ENCODE peak calls at places on chromosomes 13 and 19, in six cellular contexts. One of them, this sample, is unnamed.

GRCh38 chr13:76836311-76836710 is 49.9 kb downstream of the KCTD12 start:
- DNase-seq in ascending aorta: no peak
- DNase-seq in neural progenitor cell: no peak
- DNase-seq in pancreas: no peak
- DNase-seq in cardiac muscle cell: no peak
- DNase-seq in fibroblast of lung: peak
- DNase-seq in this sample: no peak

GRCh38 chr19:41997851-41998229 is 3.8 kb upstream of the ATP1A3 start:
- DNase-seq in cardiac muscle cell: no peak
- DNase-seq in ascending aorta: no peak
- DNase-seq in pancreas: no peak
- DNase-seq in neural progenitor cell: no peak
- DNase-seq in fibroblast of lung: no peak
- DNase-seq in this sample: no peak

GRCh38 chr19:55447421-55448174 is 4.5 kb upstream of the SHISA7 start:
- DNase-seq in ascending aorta: no peak
- DNase-seq in neural progenitor cell: peak
- DNase-seq in fibroblast of lung: peak
- DNase-seq in cardiac muscle cell: no peak
- DNase-seq in pancreas: peak
- DNase-seq in this sample: peak

GRCh38 chr19:42942187-42942789 is 5.3 kb upstream of the PSG7 start:
- DNase-seq in fibroblast of lung: peak
- DNase-seq in pancreas: no peak
- DNase-seq in ascending aorta: no peak
- DNase-seq in cardiac muscle cell: no peak
- DNase-seq in neural progenitor cell: no peak
- DNase-seq in this sample: no peak

GRCh38 chr19:28430214-28430613 is 782.7 kb downstream of the UQCRFS1 start:
- DNase-seq in pancreas: no peak
- DNase-seq in neural progenitor cell: no peak
- DNase-seq in ascending aorta: no peak
- DNase-seq in fibroblast of lung: no peak
- DNase-seq in cardiac muscle cell: no peak
- DNase-seq in this sample: no peak

GRCh38 chr13:59584902-59585670 is 578.6 kb downstream of the DIAPH3 start:
- DNase-seq in fibroblast of lung: no peak
- DNase-seq in cardiac muscle cell: no peak
- DNase-seq in pancreas: no peak
- DNase-seq in ascending aorta: no peak
- DNase-seq in neural progenitor cell: no peak
- DNase-seq in this sample: no peak

GRCh38 chr13:25943666-25944065 is 108.2 kb downstream of the SHISA2 start:
- DNase-seq in ascending aorta: no peak
- DNase-seq in fibroblast of lung: peak
- DNase-seq in cardiac muscle cell: no peak
- DNase-seq in neural progenitor cell: no peak
- DNase-seq in pancreas: no peak
- DNase-seq in this sample: no peak

GRCh38 chr19:29143183-29143582 is 69.8 kb downstream of the UQCRFS1 start:
- DNase-seq in neural progenitor cell: no peak
- DNase-seq in cardiac muscle cell: no peak
- DNase-seq in ascending aorta: no peak
- DNase-seq in fibroblast of lung: no peak
- DNase-seq in pancreas: no peak
- DNase-seq in this sample: no peak

GRCh38 chr13:20779405-20779804 is 5.6 kb upstream of the EEF1AKMT1 start:
- DNase-seq in cardiac muscle cell: no peak
- DNase-seq in neural progenitor cell: peak
- DNase-seq in pancreas: no peak
- DNase-seq in fibroblast of lung: no peak
- DNase-seq in ascending aorta: no peak
- DNase-seq in this sample: no peak

GRCh38 chr13:107554355-107554905 is 660.9 kb downstream of the LIG4 start:
- DNase-seq in neural progenitor cell: no peak
- DNase-seq in cardiac muscle cell: no peak
- DNase-seq in pancreas: no peak
- DNase-seq in fibroblast of lung: no peak
- DNase-seq in ascending aorta: no peak
- DNase-seq in this sample: no peak

GRCh38 chr13:40597735-40598365 is 68.6 kb downstream of the FOXO1 start:
- DNase-seq in fibroblast of lung: no peak
- DNase-seq in pancreas: no peak
- DNase-seq in neural progenitor cell: peak
- DNase-seq in cardiac muscle cell: peak
- DNase-seq in ascending aorta: no peak
- DNase-seq in this sample: no peak

GRCh38 chr13:24043590-24044350 is 116.8 kb upstream of the SPATA13 start:
- DNase-seq in neural progenitor cell: no peak
- DNase-seq in ascending aorta: no peak
- DNase-seq in cardiac muscle cell: no peak
- DNase-seq in pancreas: no peak
- DNase-seq in fibroblast of lung: no peak
- DNase-seq in this sample: no peak

GRCh38 chr13:98297043-98297442 is 120.0 kb upstream of the RNF113B start:
- DNase-seq in cardiac muscle cell: no peak
- DNase-seq in neural progenitor cell: no peak
- DNase-seq in pancreas: no peak
- DNase-seq in fibroblast of lung: no peak
- DNase-seq in ascending aorta: no peak
- DNase-seq in this sample: no peak

GRCh38 chr13:112229445-112229844 is 146.7 kb upstream of the SPACA7 start:
- DNase-seq in fibroblast of lung: no peak
- DNase-seq in cardiac muscle cell: no peak
- DNase-seq in pancreas: no peak
- DNase-seq in ascending aorta: no peak
- DNase-seq in neural progenitor cell: no peak
- DNase-seq in this sample: no peak

GRCh38 chr19:12126707-12127106 is 13.4 kb downstream of the ZNF20 start:
- DNase-seq in ascending aorta: no peak
- DNase-seq in fibroblast of lung: no peak
- DNase-seq in neural progenitor cell: peak
- DNase-seq in cardiac muscle cell: peak
- DNase-seq in pancreas: no peak
- DNase-seq in this sample: no peak

GRCh38 chr19:35292421-35292820 is 460 bp downstream of the MAG start:
- DNase-seq in pancreas: no peak
- DNase-seq in neural progenitor cell: no peak
- DNase-seq in ascending aorta: no peak
- DNase-seq in cardiac muscle cell: no peak
- DNase-seq in fibroblast of lung: no peak
- DNase-seq in this sample: no peak

GRCh38 chr13:65378943-65379519 is 1851.1 kb downstream of the PCDH9 start:
- DNase-seq in neural progenitor cell: peak
- DNase-seq in pancreas: no peak
- DNase-seq in fibroblast of lung: peak
- DNase-seq in ascending aorta: no peak
- DNase-seq in cardiac muscle cell: no peak
- DNase-seq in this sample: no peak

GRCh38 chr13:73754727-73755292 is 379.4 kb downstream of the KLF12 start:
- DNase-seq in ascending aorta: no peak
- DNase-seq in neural progenitor cell: peak
- DNase-seq in fibroblast of lung: peak
- DNase-seq in cardiac muscle cell: peak
- DNase-seq in pancreas: no peak
- DNase-seq in this sample: no peak

GRCh38 chr19:4401482-4402170 is 814 bp upstream of the CHAF1A start:
- DNase-seq in neural progenitor cell: no peak
- DNase-seq in cardiac muscle cell: no peak
- DNase-seq in ascending aorta: no peak
- DNase-seq in fibroblast of lung: no peak
- DNase-seq in pancreas: no peak
- DNase-seq in this sample: no peak

GRCh38 chr13:113663934-113664333 is 3.1 kb upstream of the GRK1 start:
- DNase-seq in cardiac muscle cell: no peak
- DNase-seq in fibroblast of lung: peak
- DNase-seq in pancreas: no peak
- DNase-seq in ascending aorta: no peak
- DNase-seq in neural progenitor cell: no peak
- DNase-seq in this sample: no peak

GRCh38 chr19:38362076-38362945 is 12.1 kb upstream of the PSMD8 start:
- DNase-seq in ascending aorta: peak
- DNase-seq in fibroblast of lung: peak
- DNase-seq in pancreas: peak
- DNase-seq in cardiac muscle cell: peak
- DNase-seq in neural progenitor cell: peak
- DNase-seq in this sample: peak

GRCh38 chr13:35976126-35976525 is 155.1 kb downstream of the DCLK1 start:
- DNase-seq in cardiac muscle cell: no peak
- DNase-seq in pancreas: no peak
- DNase-seq in ascending aorta: no peak
- DNase-seq in neural progenitor cell: no peak
- DNase-seq in fibroblast of lung: no peak
- DNase-seq in this sample: no peak

GRCh38 chr13:29359181-29359580 is 236.3 kb downstream of the SLC7A1 start:
- DNase-seq in cardiac muscle cell: no peak
- DNase-seq in pancreas: no peak
- DNase-seq in fibroblast of lung: no peak
- DNase-seq in neural progenitor cell: no peak
- DNase-seq in ascending aorta: no peak
- DNase-seq in this sample: no peak

GRCh38 chr13:28204043-28204442 is 65.7 kb downstream of the PAN3 start:
- DNase-seq in neural progenitor cell: no peak
- DNase-seq in ascending aorta: no peak
- DNase-seq in cardiac muscle cell: no peak
- DNase-seq in fibroblast of lung: no peak
- DNase-seq in pancreas: no peak
- DNase-seq in this sample: no peak

GRCh38 chr19:43765109-43765876 is 10.5 kb upstream of the SMG9 start:
- DNase-seq in neural progenitor cell: no peak
- DNase-seq in cardiac muscle cell: no peak
- DNase-seq in pancreas: no peak
- DNase-seq in ascending aorta: peak
- DNase-seq in fibroblast of lung: peak
- DNase-seq in this sample: no peak

GRCh38 chr13:40252241-40252640 is 414.2 kb downstream of the FOXO1 start:
- DNase-seq in pancreas: no peak
- DNase-seq in neural progenitor cell: no peak
- DNase-seq in cardiac muscle cell: no peak
- DNase-seq in ascending aorta: no peak
- DNase-seq in fibroblast of lung: no peak
- DNase-seq in this sample: no peak

GRCh38 chr13:97364031-97364430 is 69.9 kb upstream of the RAP2A start:
- DNase-seq in pancreas: no peak
- DNase-seq in ascending aorta: no peak
- DNase-seq in fibroblast of lung: no peak
- DNase-seq in neural progenitor cell: no peak
- DNase-seq in cardiac muscle cell: no peak
- DNase-seq in this sample: no peak

GRCh38 chr19:35937345-35938281 is 1.4 kb downstream of the LRFN3 start:
- DNase-seq in ascending aorta: no peak
- DNase-seq in cardiac muscle cell: no peak
- DNase-seq in pancreas: no peak
- DNase-seq in neural progenitor cell: no peak
- DNase-seq in fibroblast of lung: no peak
- DNase-seq in this sample: no peak

GRCh38 chr13:39415403-39415802 is 187.6 kb downstream of the LHFPL6 start:
- DNase-seq in ascending aorta: no peak
- DNase-seq in cardiac muscle cell: peak
- DNase-seq in neural progenitor cell: peak
- DNase-seq in pancreas: peak
- DNase-seq in fibroblast of lung: peak
- DNase-seq in this sample: peak

GRCh38 chr19:12733369-12733896 is 1.1 kb downstream of the TRIR start:
- DNase-seq in pancreas: no peak
- DNase-seq in fibroblast of lung: peak
- DNase-seq in cardiac muscle cell: no peak
- DNase-seq in neural progenitor cell: peak
- DNase-seq in ascending aorta: no peak
- DNase-seq in this sample: no peak

GRCh38 chr13:30569901-30570576 is 47.7 kb upstream of the USPL1 start:
- DNase-seq in neural progenitor cell: no peak
- DNase-seq in cardiac muscle cell: no peak
- DNase-seq in pancreas: no peak
- DNase-seq in ascending aorta: no peak
- DNase-seq in fibroblast of lung: peak
- DNase-seq in this sample: no peak
- H3K27ac ChIP-seq in neural progenitor cell: no peak
- H3K27ac ChIP-seq in cardiac muscle cell: no peak
- H3K27ac ChIP-seq in pancreas: no peak
- H3K27ac ChIP-seq in ascending aorta: no peak
- H3K27ac ChIP-seq in fibroblast of lung: peak
- H3K27ac ChIP-seq in this sample: peak

DNA sequence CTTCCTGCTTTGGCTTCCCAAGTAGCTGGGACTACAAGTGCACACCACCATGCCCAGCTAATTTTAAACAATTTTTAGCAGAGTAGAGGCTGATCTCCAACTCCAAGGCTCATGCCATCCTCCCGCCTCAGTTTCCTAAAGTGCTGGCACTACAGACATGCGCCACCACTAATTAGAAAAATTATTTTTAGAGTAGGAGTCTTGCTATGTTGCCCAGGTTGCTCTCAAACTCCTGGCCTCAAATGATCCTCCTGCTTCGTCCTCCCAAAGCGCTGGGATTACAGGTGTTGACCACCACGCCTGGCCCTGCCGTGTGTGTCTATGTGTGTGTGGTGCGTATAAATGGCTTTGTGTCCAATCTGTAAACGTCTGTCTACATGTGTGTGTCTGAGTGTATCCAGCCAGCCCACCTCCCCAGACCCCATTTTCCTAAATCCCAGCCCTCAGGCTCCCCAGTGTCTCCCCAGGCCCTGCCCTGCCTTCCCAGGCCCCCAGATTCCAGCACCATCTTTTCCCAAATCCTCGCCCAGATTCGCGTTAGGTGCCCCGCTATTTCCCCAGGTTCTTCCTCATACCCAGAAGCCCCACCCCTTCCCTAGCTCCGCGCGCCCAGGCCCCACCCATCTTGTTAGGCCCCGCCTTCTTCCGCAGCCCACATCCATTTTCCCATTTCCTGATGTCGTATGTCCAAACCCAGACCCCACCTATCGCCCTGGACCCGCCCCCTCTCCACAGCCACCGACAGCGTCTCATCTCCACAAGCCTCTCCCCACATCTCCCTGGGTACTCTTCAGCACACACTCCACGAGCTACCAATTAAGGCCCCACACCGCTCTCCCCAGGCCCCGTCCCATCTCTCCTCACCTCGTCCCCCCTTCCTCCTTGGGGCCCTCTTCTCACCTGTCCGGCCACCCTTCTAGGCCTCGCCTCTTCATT is 24.9 kb downstream of the SLC8A2 start:
- DNase-seq in pancreas: peak
- DNase-seq in cardiac muscle cell: peak
- DNase-seq in fibroblast of lung: no peak
- DNase-seq in ascending aorta: no peak
- DNase-seq in neural progenitor cell: peak
- DNase-seq in this sample: no peak
- H3K27ac ChIP-seq in pancreas: no peak
- H3K27ac ChIP-seq in cardiac muscle cell: no peak
- H3K27ac ChIP-seq in fibroblast of lung: no peak
- H3K27ac ChIP-seq in ascending aorta: no peak
- H3K27ac ChIP-seq in neural progenitor cell: no peak
- H3K27ac ChIP-seq in this sample: no peak

GRCh38 chr13:34162545-34162936 is 344.6 kb downstream of the RFC3 start:
- DNase-seq in ascending aorta: no peak
- DNase-seq in fibroblast of lung: peak
- DNase-seq in pancreas: no peak
- DNase-seq in neural progenitor cell: no peak
- DNase-seq in cardiac muscle cell: no peak
- DNase-seq in this sample: no peak
- H3K27ac ChIP-seq in ascending aorta: peak
- H3K27ac ChIP-seq in fibroblast of lung: peak
- H3K27ac ChIP-seq in pancreas: peak
- H3K27ac ChIP-seq in neural progenitor cell: peak
- H3K27ac ChIP-seq in cardiac muscle cell: peak
- H3K27ac ChIP-seq in this sample: no peak

GRCh38 chr13:22883262-22883840 is 297.4 kb upstream of the SGCG start:
- DNase-seq in neural progenitor cell: no peak
- DNase-seq in fibroblast of lung: no peak
- DNase-seq in pancreas: no peak
- DNase-seq in ascending aorta: no peak
- DNase-seq in cardiac muscle cell: no peak
- DNase-seq in this sample: no peak
- H3K27ac ChIP-seq in neural progenitor cell: peak
- H3K27ac ChIP-seq in fibroblast of lung: no peak
- H3K27ac ChIP-seq in pancreas: no peak
- H3K27ac ChIP-seq in ascending aorta: no peak
- H3K27ac ChIP-seq in cardiac muscle cell: no peak
- H3K27ac ChIP-seq in this sample: no peak